ENCODE peak calls at places on chromosome 9, in nine cellular contexts. E is GM23248; X is neuronal stem cell; H is sigmoid colon; W is CD8-positive, alpha-beta T cell; L is GM12878; P is H9; T is psoas muscle; G is cardiac muscle cell. J is an unnamed sample.

GRCh38 chr9:110076894-110077725 is 130.8 kb downstream of the C9orf152 start:
- DNase-seq in E (peak), W (no peak), H (no peak), L (no peak), P (no peak), G (peak), X (no peak), T (no peak), J (no peak)

GRCh38 chr9:93286252-93287188 is 102.6 kb downstream of the WNK2 start:
- DNase-seq in W (no peak), T (no peak), H (no peak), L (no peak), X (no peak), E (no peak), G (no peak), P (no peak), J (no peak)

GRCh38 chr9:13267743-13268142 is 11.7 kb downstream of the MPDZ start:
- DNase-seq in G (peak), T (no peak), H (no peak), P (no peak), X (no peak), L (no peak), W (no peak), E (peak), J (no peak)

GRCh38 chr9:31013371-31013770 is 1371.1 kb upstream of the ACO1 start:
- DNase-seq in P (no peak), H (no peak), L (no peak), T (no peak), E (no peak), X (no peak), G (no peak), W (no peak), J (no peak)

GRCh38 chr9:129383005-129383414 is 204.9 kb upstream of the IER5L start:
- DNase-seq in H (peak), E (peak), L (no peak), W (peak), T (peak), G (peak), P (peak), X (no peak), J (no peak)

GRCh38 chr9:20941177-20941690 is 90.2 kb downstream of the HACD4 start:
- DNase-seq in L (peak), X (peak), W (peak), H (peak), G (peak), T (no peak), E (peak), P (peak), J (no peak)

GRCh38 chr9:72527801-72528195 is 6.4 kb downstream of the TMC1 start:
- DNase-seq in L (no peak), X (no peak), G (no peak), T (no peak), E (no peak), H (no peak), P (no peak), W (no peak), J (no peak)

GRCh38 chr9:125600194-125600593 is 106.8 kb downstream of the MAPKAP1 start:
- DNase-seq in L (no peak), E (peak), X (no peak), T (no peak), G (no peak), W (no peak), H (no peak), P (no peak), J (no peak)

GRCh38 chr9:128987800-128988199 is 40.3 kb downstream of the NUP188 start:
- DNase-seq in W (no peak), T (peak), H (no peak), L (no peak), E (peak), G (peak), X (no peak), P (no peak), J (no peak)

GRCh38 chr9:76232861-76233499 is 161.2 kb downstream of the RFK start:
- DNase-seq in P (no peak), H (no peak), G (no peak), X (no peak), W (no peak), L (no peak), E (no peak), T (no peak), J (no peak)

GRCh38 chr9:137113385-137114159 is 961 bp downstream of the DPP7 start:
- DNase-seq in G (peak), L (no peak), E (peak), X (no peak), H (peak), T (no peak), P (no peak), W (peak), J (no peak)

GRCh38 chr9:108150736-108151135 is 661.2 kb upstream of the KLF4 start:
- DNase-seq in P (no peak), H (peak), X (no peak), E (peak), T (peak), L (no peak), W (no peak), G (peak), J (peak)

GRCh38 chr9:95721132-95721531 is 154.4 kb upstream of the ERCC6L2 start:
- DNase-seq in L (no peak), G (no peak), P (no peak), H (no peak), E (no peak), X (no peak), T (no peak), W (no peak), J (no peak)

GRCh38 chr9:131475956-131476776 is 26.6 kb upstream of the POMT1 start:
- DNase-seq in P (no peak), W (no peak), X (no peak), G (no peak), T (peak), E (peak), L (no peak), H (peak), J (no peak)

GRCh38 chr9:136854842-136855460 is 2.8 kb downstream of the MAMDC4 start:
- DNase-seq in G (no peak), X (no peak), W (no peak), E (no peak), H (no peak), P (no peak), L (no peak), T (no peak), J (no peak)

GRCh38 chr9:8750639-8751041 is 951.1 kb upstream of the DMAC1 start:
- DNase-seq in L (no peak), W (no peak), X (no peak), E (no peak), P (no peak), H (no peak), G (peak), T (no peak), J (no peak)

GRCh38 chr9:83754383-83754977 is 46.7 kb upstream of the UBQLN1 start:
- DNase-seq in X (no peak), G (no peak), T (no peak), P (no peak), E (no peak), W (no peak), L (peak), H (no peak), J (no peak)

GRCh38 chr9:14585730-14586473 is 107.3 kb downstream of the ZDHHC21 start:
- DNase-seq in G (no peak), P (no peak), W (no peak), H (no peak), L (peak), T (no peak), E (no peak), X (no peak), J (no peak)

DNA sequence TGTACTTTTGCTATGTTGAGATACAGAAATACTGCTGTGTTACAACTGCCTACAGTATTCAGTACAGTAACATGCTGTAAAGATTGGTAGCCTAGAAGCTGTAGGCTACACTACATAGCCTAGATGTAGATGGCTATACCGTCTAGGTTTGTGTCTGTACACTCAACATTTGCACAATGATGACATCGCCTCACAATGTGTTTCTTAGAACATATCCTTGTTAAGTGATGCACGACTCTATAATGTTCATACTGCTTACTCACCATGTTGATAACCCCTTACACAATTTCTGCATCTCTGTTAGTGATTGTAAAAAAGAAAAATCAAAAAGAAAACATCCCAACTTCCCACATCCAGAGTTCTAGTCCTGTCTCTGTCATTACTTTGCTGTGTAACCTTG is 450.0 kb downstream of the CCDC171 start:
- DNase-seq in H (no peak), G (peak), E (peak), W (no peak), P (no peak), X (no peak), T (no peak), L (no peak), J (no peak)
- H3K27ac ChIP-seq in H (no peak), G (no peak), E (no peak), W (no peak), P (no peak), X (no peak), T (no peak), L (no peak), J (no peak)

GRCh38 chr9:38395653-38396370 is 3.3 kb downstream of the ALDH1B1 start:
- DNase-seq in G (no peak), X (no peak), L (no peak), T (no peak), W (no peak), E (no peak), P (no peak), H (no peak), J (no peak)

GRCh38 chr9:38396371-38396671 is 3.8 kb downstream of the ALDH1B1 start:
- DNase-seq in T (no peak), W (no peak), G (no peak), E (no peak), X (no peak), H (no peak), P (no peak), L (no peak), J (no peak)

GRCh38 chr9:38393128-38393809 is 767 bp downstream of the ALDH1B1 start:
- DNase-seq in G (peak), P (no peak), L (no peak), E (peak), T (no peak), X (no peak), W (no peak), H (no peak), J (no peak)

GRCh38 chr9:38392235-38393127 is at the start of gene ALDH1B1:
- DNase-seq in G (peak), E (peak), H (peak), P (peak), T (peak), L (peak), W (peak), X (peak), J (peak)

GRCh38 chr9:38394419-38394818 is 1.9 kb downstream of the ALDH1B1 start:
- DNase-seq in E (no peak), G (no peak), L (no peak), T (no peak), W (no peak), X (no peak), P (no peak), H (no peak), J (no peak)
- H3K27ac ChIP-seq in E (no peak), G (no peak), L (no peak), T (no peak), W (no peak), X (no peak), P (no peak), H (peak), J (no peak)

DNA sequence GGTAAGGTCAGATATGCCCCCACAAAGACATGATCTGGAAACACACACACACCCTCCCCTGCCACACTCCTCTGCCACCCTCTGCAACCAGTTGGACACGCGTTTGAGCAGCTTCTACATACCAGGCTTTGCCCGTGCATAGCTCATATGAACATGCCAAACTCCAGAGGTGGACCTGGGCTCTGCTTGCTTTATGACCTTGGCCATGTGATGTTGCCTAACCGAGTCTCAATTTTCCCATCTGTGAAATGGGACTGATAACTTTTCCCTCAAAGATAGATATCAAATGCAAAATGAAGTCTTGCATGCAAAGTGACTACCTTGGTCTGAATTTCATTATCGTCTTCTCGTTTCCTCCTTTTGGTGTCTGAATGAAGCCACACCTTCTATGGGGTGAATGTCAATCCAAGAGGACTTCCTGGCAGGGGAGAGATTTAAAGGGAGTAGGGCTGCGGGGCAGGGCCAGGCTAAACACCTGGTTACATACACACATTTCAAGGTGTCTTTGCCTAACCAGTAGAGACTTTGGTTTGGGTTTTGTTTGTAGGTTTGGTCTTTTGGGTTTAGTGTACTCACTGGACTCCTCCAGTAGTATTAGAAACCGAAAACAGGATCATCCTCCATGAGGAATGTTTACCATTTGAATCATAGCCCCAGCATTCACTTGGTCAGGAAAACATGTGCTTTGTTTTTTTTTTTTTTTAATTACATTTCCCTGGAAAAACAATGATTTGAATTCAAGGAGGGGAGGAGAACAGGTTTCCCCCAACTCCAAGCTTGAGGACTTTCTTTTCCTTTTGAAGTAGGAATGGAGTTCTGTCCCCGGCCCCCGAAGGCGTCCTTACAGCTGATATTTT is 63.2 kb downstream of the COL27A1 start:
- DNase-seq in G (no peak), P (no peak), X (no peak), L (no peak), H (no peak), W (no peak), E (peak), T (no peak), J (no peak)
- H3K27ac ChIP-seq in G (no peak), P (no peak), X (no peak), L (no peak), H (no peak), W (no peak), E (no peak), T (no peak), J (no peak)

GRCh38 chr9:89441655-89441970 is 56.3 kb downstream of the SEMA4D start:
- DNase-seq in T (no peak), G (no peak), X (no peak), H (no peak), E (no peak), W (no peak), L (no peak), P (no peak), J (no peak)
- H3K27ac ChIP-seq in T (peak), G (no peak), X (no peak), H (no peak), E (no peak), W (peak), L (peak), P (no peak), J (no peak)

DNA sequence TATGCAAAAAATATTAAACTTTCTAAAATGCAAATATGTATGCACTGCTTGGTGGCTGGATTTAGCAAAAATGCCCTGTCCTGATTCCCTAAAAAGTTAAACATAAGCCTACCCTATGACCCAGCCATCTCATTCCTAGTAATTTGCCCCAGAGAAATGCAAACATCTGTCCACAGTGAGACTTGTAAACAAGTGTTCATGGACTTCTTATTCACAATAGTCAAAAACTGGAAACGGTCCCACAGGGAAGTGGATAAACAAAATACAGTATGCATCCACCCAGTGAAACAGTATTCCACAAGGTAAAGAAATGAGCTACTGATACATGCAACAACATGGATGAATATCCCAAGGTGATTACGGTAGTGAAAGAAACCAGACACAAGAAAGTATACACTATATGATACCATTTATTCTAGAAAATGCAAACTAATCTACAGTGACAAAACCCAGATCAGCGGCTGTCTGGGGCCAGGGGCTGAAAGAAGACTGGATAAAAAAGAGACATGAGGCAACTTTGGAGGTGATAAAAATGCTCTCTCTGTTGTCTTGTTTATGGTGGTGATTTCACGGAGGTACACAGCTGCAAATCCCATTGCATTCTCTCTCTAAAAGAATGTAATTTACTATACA is 277.3 kb downstream of the GLIS3 start:
- DNase-seq in X (no peak), E (no peak), L (no peak), H (no peak), W (no peak), G (no peak), P (no peak), T (no peak), J (no peak)
- H3K27ac ChIP-seq in X (no peak), E (no peak), L (no peak), H (no peak), W (no peak), G (no peak), P (no peak), T (no peak), J (no peak)

GRCh38 chr9:127452481-127453092 is 1.3 kb downstream of the LRSAM1 start:
- DNase-seq in X (no peak), W (no peak), P (no peak), E (peak), L (no peak), T (peak), H (peak), G (peak), J (peak)
- H3K27ac ChIP-seq in X (no peak), W (no peak), P (no peak), E (no peak), L (no peak), T (peak), H (peak), G (no peak), J (peak)

DNA sequence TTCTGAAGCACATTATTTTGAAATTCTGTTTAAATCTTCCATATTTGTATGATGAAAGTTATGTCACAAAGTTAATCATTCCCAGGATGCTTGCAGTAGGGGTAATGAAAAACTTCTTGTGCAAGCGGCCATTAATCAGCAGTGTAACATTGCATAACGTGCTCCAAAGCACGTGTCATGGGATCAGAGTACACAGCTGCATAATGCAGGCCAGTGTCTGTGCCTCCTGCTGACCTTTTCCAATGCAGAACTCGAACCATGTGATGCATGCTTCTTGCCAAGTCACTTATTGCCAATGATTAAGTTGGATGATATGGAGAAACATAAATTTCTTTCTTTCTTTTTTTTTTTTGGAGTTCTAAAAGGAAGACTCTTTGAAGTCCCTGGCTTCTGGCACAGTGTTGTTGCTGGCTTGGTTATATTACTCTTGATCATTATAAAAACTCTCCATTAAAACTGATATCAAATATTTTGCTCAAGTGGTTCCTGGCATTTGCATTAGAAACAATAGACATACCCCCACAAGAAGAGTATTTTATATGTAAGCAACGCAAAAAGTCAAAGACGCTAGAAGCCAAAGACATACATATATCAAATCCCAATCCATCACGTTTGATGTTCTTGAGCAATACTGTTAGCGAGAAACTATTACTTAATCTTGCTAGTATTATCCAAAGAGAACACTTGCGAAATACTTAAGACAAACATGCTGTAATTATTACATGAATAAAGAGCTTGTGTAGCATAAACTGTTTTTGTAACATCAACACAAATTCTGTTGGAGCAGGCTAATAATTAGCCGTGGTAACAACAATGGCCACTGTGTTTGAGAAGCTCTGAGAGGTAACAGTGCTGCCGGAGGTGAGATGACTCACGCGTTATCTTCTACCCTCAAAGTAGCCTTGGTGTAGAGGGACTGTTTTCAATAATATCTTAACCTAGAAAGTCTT is 164.2 kb downstream of the AUH start:
- DNase-seq in E (peak), P (no peak), T (peak), W (no peak), G (peak), L (no peak), H (peak), X (no peak), J (peak)
- H3K27ac ChIP-seq in E (peak), P (no peak), T (peak), W (no peak), G (no peak), L (no peak), H (peak), X (no peak), J (peak)

DNA sequence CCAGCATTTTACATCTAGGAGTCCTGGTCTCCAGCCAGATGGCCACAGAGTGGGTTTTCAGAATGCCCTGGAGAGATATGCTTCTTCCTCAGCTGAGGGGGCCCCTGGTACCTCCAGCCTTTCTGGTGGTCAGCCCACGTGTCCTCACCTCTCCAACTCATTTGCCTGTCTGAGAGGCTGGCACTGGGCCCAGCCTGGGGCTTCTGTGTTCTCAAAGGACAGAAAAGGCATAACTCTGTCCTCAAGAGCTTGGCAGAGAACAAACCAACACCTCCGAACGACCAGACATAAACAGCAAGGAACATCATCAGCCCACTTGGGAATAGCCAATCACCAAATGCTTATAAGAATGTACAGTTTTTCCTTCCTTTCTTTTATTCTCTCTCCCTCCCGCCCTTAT is 17.1 kb downstream of the ENG start:
- DNase-seq in W (no peak), T (no peak), P (no peak), G (peak), L (no peak), X (no peak), H (no peak), E (no peak), J (no peak)
- H3K27ac ChIP-seq in W (no peak), T (peak), P (no peak), G (peak), L (no peak), X (no peak), H (peak), E (peak), J (peak)

GRCh38 chr9:133102190-133103021 is 18.6 kb downstream of the RALGDS start:
- DNase-seq in L (no peak), T (peak), G (no peak), E (no peak), H (no peak), P (no peak), X (no peak), W (no peak), J (no peak)
- H3K27ac ChIP-seq in L (no peak), T (no peak), G (no peak), E (no peak), H (no peak), P (no peak), X (no peak), W (no peak), J (no peak)

J was measured in tibial nerve.